ENCODE peak calls at places on chromosomes 2 and 18, in ten cellular contexts. One of them, this sample, is unnamed.

GRCh38 chr18:36297419-36298112 is at the start of gene FHOD3:
- DNase-seq in C1 segment of cervical spinal cord: no peak
- DNase-seq in stimulated activated CD8-positive, alpha-beta memory T cell treated with anti-CD3 and anti-CD28 coated beads, Interleukin-7, amount 100 ng/mL, for 1 hour: no peak
- DNase-seq in neural crest cell: peak; percentile 68
- DNase-seq in aorta: peak; percentile 92
- DNase-seq in skeletal muscle cell: no peak
- DNase-seq in activated T-helper 1 cell treated with anti-CD3 and anti-CD28 coated beads, Interleukin-12 subunit alpha, Interleukin-12 subunit beta, Interleukin-2, Interleukin-4 antibody, amounts not matched to agents 30 ng/mL and 10 ng/mL and 1 ng/mL, durations not matched to agents 14 hours and 24 hours and 36 hours: no peak
- DNase-seq in HT-29: no peak
- DNase-seq in HEK293T: peak; percentile 95
- DNase-seq in NCI-H1694: no peak
- DNase-seq in this sample: peak; percentile 36

GRCh38 chr2:30417253-30417652 is 29.8 kb upstream of the LCLAT1 start:
- DNase-seq in C1 segment of cervical spinal cord: no peak
- DNase-seq in stimulated activated CD8-positive, alpha-beta memory T cell treated with anti-CD3 and anti-CD28 coated beads, Interleukin-7, amount 100 ng/mL, for 1 hour: no peak
- DNase-seq in neural crest cell: no peak
- DNase-seq in aorta: no peak
- DNase-seq in skeletal muscle cell: peak; percentile 45
- DNase-seq in activated T-helper 1 cell treated with anti-CD3 and anti-CD28 coated beads, Interleukin-12 subunit alpha, Interleukin-12 subunit beta, Interleukin-2, Interleukin-4 antibody, amounts not matched to agents 30 ng/mL and 10 ng/mL and 1 ng/mL, durations not matched to agents 14 hours and 24 hours and 36 hours: no peak
- DNase-seq in HT-29: no peak
- DNase-seq in HEK293T: no peak
- DNase-seq in NCI-H1694: no peak
- DNase-seq in this sample: peak; percentile 71

GRCh38 chr2:58237741-58238140 is 3.4 kb downstream of the FANCL start:
- DNase-seq in C1 segment of cervical spinal cord: no peak
- DNase-seq in stimulated activated CD8-positive, alpha-beta memory T cell treated with anti-CD3 and anti-CD28 coated beads, Interleukin-7, amount 100 ng/mL, for 1 hour: no peak
- DNase-seq in neural crest cell: no peak
- DNase-seq in aorta: no peak
- DNase-seq in skeletal muscle cell: no peak
- DNase-seq in activated T-helper 1 cell treated with anti-CD3 and anti-CD28 coated beads, Interleukin-12 subunit alpha, Interleukin-12 subunit beta, Interleukin-2, Interleukin-4 antibody, amounts not matched to agents 30 ng/mL and 10 ng/mL and 1 ng/mL, durations not matched to agents 14 hours and 24 hours and 36 hours: no peak
- DNase-seq in HT-29: no peak
- DNase-seq in HEK293T: no peak
- DNase-seq in NCI-H1694: no peak
- DNase-seq in this sample: no peak

GRCh38 chr2:3282056-3282998 is 95.3 kb downstream of the EIPR1 start:
- DNase-seq in C1 segment of cervical spinal cord: no peak
- DNase-seq in stimulated activated CD8-positive, alpha-beta memory T cell treated with anti-CD3 and anti-CD28 coated beads, Interleukin-7, amount 100 ng/mL, for 1 hour: no peak
- DNase-seq in neural crest cell: no peak
- DNase-seq in aorta: peak; percentile 55
- DNase-seq in skeletal muscle cell: no peak
- DNase-seq in activated T-helper 1 cell treated with anti-CD3 and anti-CD28 coated beads, Interleukin-12 subunit alpha, Interleukin-12 subunit beta, Interleukin-2, Interleukin-4 antibody, amounts not matched to agents 30 ng/mL and 10 ng/mL and 1 ng/mL, durations not matched to agents 14 hours and 24 hours and 36 hours: no peak
- DNase-seq in HT-29: no peak
- DNase-seq in HEK293T: no peak
- DNase-seq in NCI-H1694: peak; percentile 100
- DNase-seq in this sample: no peak

GRCh38 chr2:43074052-43074451 is 152.4 kb downstream of the ZFP36L2 start:
- DNase-seq in C1 segment of cervical spinal cord: no peak
- DNase-seq in stimulated activated CD8-positive, alpha-beta memory T cell treated with anti-CD3 and anti-CD28 coated beads, Interleukin-7, amount 100 ng/mL, for 1 hour: no peak
- DNase-seq in neural crest cell: no peak
- DNase-seq in aorta: peak; percentile 31
- DNase-seq in skeletal muscle cell: no peak
- DNase-seq in activated T-helper 1 cell treated with anti-CD3 and anti-CD28 coated beads, Interleukin-12 subunit alpha, Interleukin-12 subunit beta, Interleukin-2, Interleukin-4 antibody, amounts not matched to agents 30 ng/mL and 10 ng/mL and 1 ng/mL, durations not matched to agents 14 hours and 24 hours and 36 hours: no peak
- DNase-seq in HT-29: no peak
- DNase-seq in HEK293T: no peak
- DNase-seq in NCI-H1694: no peak
- DNase-seq in this sample: no peak

GRCh38 chr2:20796374-20796791 is 26.5 kb downstream of the LDAH start:
- DNase-seq in C1 segment of cervical spinal cord: no peak
- DNase-seq in stimulated activated CD8-positive, alpha-beta memory T cell treated with anti-CD3 and anti-CD28 coated beads, Interleukin-7, amount 100 ng/mL, for 1 hour: no peak
- DNase-seq in neural crest cell: no peak
- DNase-seq in aorta: no peak
- DNase-seq in skeletal muscle cell: peak; percentile 49
- DNase-seq in activated T-helper 1 cell treated with anti-CD3 and anti-CD28 coated beads, Interleukin-12 subunit alpha, Interleukin-12 subunit beta, Interleukin-2, Interleukin-4 antibody, amounts not matched to agents 30 ng/mL and 10 ng/mL and 1 ng/mL, durations not matched to agents 14 hours and 24 hours and 36 hours: no peak
- DNase-seq in HT-29: peak; percentile 23
- DNase-seq in HEK293T: no peak
- DNase-seq in NCI-H1694: no peak
- DNase-seq in this sample: no peak

GRCh38 chr18:74760436-74760835 is 162.8 kb downstream of the ZNF407 start:
- DNase-seq in C1 segment of cervical spinal cord: no peak
- DNase-seq in stimulated activated CD8-positive, alpha-beta memory T cell treated with anti-CD3 and anti-CD28 coated beads, Interleukin-7, amount 100 ng/mL, for 1 hour: no peak
- DNase-seq in neural crest cell: no peak
- DNase-seq in aorta: no peak
- DNase-seq in skeletal muscle cell: no peak
- DNase-seq in activated T-helper 1 cell treated with anti-CD3 and anti-CD28 coated beads, Interleukin-12 subunit alpha, Interleukin-12 subunit beta, Interleukin-2, Interleukin-4 antibody, amounts not matched to agents 30 ng/mL and 10 ng/mL and 1 ng/mL, durations not matched to agents 14 hours and 24 hours and 36 hours: no peak
- DNase-seq in HT-29: no peak
- DNase-seq in HEK293T: no peak
- DNase-seq in NCI-H1694: no peak
- DNase-seq in this sample: no peak

GRCh38 chr18:56207989-56208388 is 430.4 kb downstream of the TXNL1 start:
- DNase-seq in C1 segment of cervical spinal cord: no peak
- DNase-seq in stimulated activated CD8-positive, alpha-beta memory T cell treated with anti-CD3 and anti-CD28 coated beads, Interleukin-7, amount 100 ng/mL, for 1 hour: no peak
- DNase-seq in neural crest cell: no peak
- DNase-seq in aorta: no peak
- DNase-seq in skeletal muscle cell: no peak
- DNase-seq in activated T-helper 1 cell treated with anti-CD3 and anti-CD28 coated beads, Interleukin-12 subunit alpha, Interleukin-12 subunit beta, Interleukin-2, Interleukin-4 antibody, amounts not matched to agents 30 ng/mL and 10 ng/mL and 1 ng/mL, durations not matched to agents 14 hours and 24 hours and 36 hours: no peak
- DNase-seq in HT-29: no peak
- DNase-seq in HEK293T: no peak
- DNase-seq in NCI-H1694: no peak
- DNase-seq in this sample: no peak

GRCh38 chr2:109513749-109514588 is 99.8 kb downstream of the SEPTIN10 start:
- DNase-seq in C1 segment of cervical spinal cord: no peak
- DNase-seq in stimulated activated CD8-positive, alpha-beta memory T cell treated with anti-CD3 and anti-CD28 coated beads, Interleukin-7, amount 100 ng/mL, for 1 hour: no peak
- DNase-seq in neural crest cell: no peak
- DNase-seq in aorta: no peak
- DNase-seq in skeletal muscle cell: peak; percentile 71
- DNase-seq in activated T-helper 1 cell treated with anti-CD3 and anti-CD28 coated beads, Interleukin-12 subunit alpha, Interleukin-12 subunit beta, Interleukin-2, Interleukin-4 antibody, amounts not matched to agents 30 ng/mL and 10 ng/mL and 1 ng/mL, durations not matched to agents 14 hours and 24 hours and 36 hours: no peak
- DNase-seq in HT-29: peak; percentile 29
- DNase-seq in HEK293T: no peak
- DNase-seq in NCI-H1694: no peak
- DNase-seq in this sample: peak; percentile 72

GRCh38 chr2:150327546-150328495 is 159.6 kb downstream of the RND3 start:
- DNase-seq in C1 segment of cervical spinal cord: no peak
- DNase-seq in stimulated activated CD8-positive, alpha-beta memory T cell treated with anti-CD3 and anti-CD28 coated beads, Interleukin-7, amount 100 ng/mL, for 1 hour: no peak
- DNase-seq in neural crest cell: peak; percentile 22
- DNase-seq in aorta: no peak
- DNase-seq in skeletal muscle cell: no peak
- DNase-seq in activated T-helper 1 cell treated with anti-CD3 and anti-CD28 coated beads, Interleukin-12 subunit alpha, Interleukin-12 subunit beta, Interleukin-2, Interleukin-4 antibody, amounts not matched to agents 30 ng/mL and 10 ng/mL and 1 ng/mL, durations not matched to agents 14 hours and 24 hours and 36 hours: no peak
- DNase-seq in HT-29: no peak
- DNase-seq in HEK293T: no peak
- DNase-seq in NCI-H1694: no peak
- DNase-seq in this sample: no peak

This sample was measured in uterus.